ENCODE peak calls at places on chromosome 7, in nine cellular contexts. One of them, this sample, is unnamed. For H3K27me3, the result is how much of the 10 kb centered on the place peaks cover.

GRCh38 chr7:87627634-87627994 is 584 bp upstream of the RUNDC3B start:
- DNase-seq in right lobe of liver: peak
- DNase-seq in esophagus muscularis mucosa: no peak
- DNase-seq in heart left ventricle: peak
- DNase-seq in sigmoid colon: peak
- DNase-seq in esophagus squamous epithelium: no peak
- DNase-seq in adrenal gland: peak
- DNase-seq in uterus: no peak
- DNase-seq in Peyer's patch: no peak
- DNase-seq in this sample: peak

GRCh38 chr7:19321925-19322470 is 176.8 kb upstream of the FERD3L start:
- DNase-seq in right lobe of liver: no peak
- DNase-seq in esophagus muscularis mucosa: no peak
- DNase-seq in heart left ventricle: no peak
- DNase-seq in sigmoid colon: no peak
- DNase-seq in esophagus squamous epithelium: no peak
- DNase-seq in adrenal gland: no peak
- DNase-seq in uterus: no peak
- DNase-seq in Peyer's patch: no peak
- DNase-seq in this sample: no peak

GRCh38 chr7:80411621-80412020 is 100.2 kb downstream of the GNAT3 start:
- DNase-seq in right lobe of liver: no peak
- DNase-seq in esophagus muscularis mucosa: no peak
- DNase-seq in heart left ventricle: no peak
- DNase-seq in sigmoid colon: no peak
- DNase-seq in esophagus squamous epithelium: no peak
- DNase-seq in adrenal gland: no peak
- DNase-seq in uterus: no peak
- DNase-seq in Peyer's patch: no peak
- DNase-seq in this sample: no peak

GRCh38 chr7:123571187-123571586 is 13.6 kb upstream of the NDUFA5 start:
- DNase-seq in right lobe of liver: no peak
- DNase-seq in esophagus muscularis mucosa: no peak
- DNase-seq in heart left ventricle: no peak
- DNase-seq in sigmoid colon: no peak
- DNase-seq in esophagus squamous epithelium: no peak
- DNase-seq in adrenal gland: no peak
- DNase-seq in uterus: no peak
- DNase-seq in Peyer's patch: no peak
- DNase-seq in this sample: no peak

GRCh38 chr7:98754041-98754479 is 115.8 kb downstream of the TMEM130 start:
- DNase-seq in right lobe of liver: no peak
- DNase-seq in esophagus muscularis mucosa: no peak
- DNase-seq in heart left ventricle: no peak
- DNase-seq in sigmoid colon: no peak
- DNase-seq in esophagus squamous epithelium: no peak
- DNase-seq in adrenal gland: no peak
- DNase-seq in uterus: no peak
- DNase-seq in Peyer's patch: no peak
- DNase-seq in this sample: no peak

GRCh38 chr7:51430480-51431086 is 114.0 kb upstream of the COBL start:
- DNase-seq in right lobe of liver: no peak
- DNase-seq in esophagus muscularis mucosa: no peak
- DNase-seq in heart left ventricle: peak
- DNase-seq in sigmoid colon: no peak
- DNase-seq in esophagus squamous epithelium: no peak
- DNase-seq in adrenal gland: peak
- DNase-seq in uterus: no peak
- DNase-seq in Peyer's patch: no peak
- DNase-seq in this sample: peak

GRCh38 chr7:80415522-80415921 is 96.3 kb downstream of the GNAT3 start:
- DNase-seq in right lobe of liver: no peak
- DNase-seq in esophagus muscularis mucosa: no peak
- DNase-seq in heart left ventricle: no peak
- DNase-seq in sigmoid colon: no peak
- DNase-seq in esophagus squamous epithelium: no peak
- DNase-seq in adrenal gland: no peak
- DNase-seq in uterus: no peak
- DNase-seq in Peyer's patch: no peak
- DNase-seq in this sample: no peak

GRCh38 chr7:130891254-130892094 is 157.5 kb upstream of the KLF14 start:
- DNase-seq in right lobe of liver: peak
- DNase-seq in esophagus muscularis mucosa: no peak
- DNase-seq in heart left ventricle: no peak
- DNase-seq in sigmoid colon: peak
- DNase-seq in esophagus squamous epithelium: no peak
- DNase-seq in adrenal gland: peak
- DNase-seq in uterus: peak
- DNase-seq in Peyer's patch: no peak
- DNase-seq in this sample: peak

GRCh38 chr7:167087-167855 is 25.1 kb upstream of the FAM20C start:
- DNase-seq in right lobe of liver: no peak
- DNase-seq in esophagus muscularis mucosa: no peak
- DNase-seq in heart left ventricle: no peak
- DNase-seq in sigmoid colon: peak
- DNase-seq in esophagus squamous epithelium: no peak
- DNase-seq in adrenal gland: no peak
- DNase-seq in uterus: no peak
- DNase-seq in Peyer's patch: no peak
- DNase-seq in this sample: no peak

GRCh38 chr7:120985130-120985758 is 3.3 kb upstream of the CPED1 start:
- DNase-seq in right lobe of liver: no peak
- DNase-seq in esophagus muscularis mucosa: no peak
- DNase-seq in heart left ventricle: no peak
- DNase-seq in sigmoid colon: no peak
- DNase-seq in esophagus squamous epithelium: no peak
- DNase-seq in adrenal gland: no peak
- DNase-seq in uterus: no peak
- DNase-seq in Peyer's patch: no peak
- DNase-seq in this sample: no peak

GRCh38 chr7:8379264-8379663 is 54.1 kb upstream of the NXPH1 start:
- DNase-seq in right lobe of liver: no peak
- DNase-seq in esophagus muscularis mucosa: no peak
- DNase-seq in heart left ventricle: no peak
- DNase-seq in sigmoid colon: no peak
- DNase-seq in esophagus squamous epithelium: no peak
- DNase-seq in adrenal gland: no peak
- DNase-seq in uterus: no peak
- DNase-seq in Peyer's patch: no peak
- DNase-seq in this sample: peak

GRCh38 chr7:9097565-9098060 is 664.2 kb downstream of the NXPH1 start:
- DNase-seq in right lobe of liver: no peak
- DNase-seq in esophagus muscularis mucosa: no peak
- DNase-seq in heart left ventricle: no peak
- DNase-seq in sigmoid colon: no peak
- DNase-seq in esophagus squamous epithelium: no peak
- DNase-seq in adrenal gland: no peak
- DNase-seq in uterus: no peak
- DNase-seq in Peyer's patch: no peak
- DNase-seq in this sample: no peak

GRCh38 chr7:137790828-137791227 is 55.9 kb downstream of the DGKI start:
- DNase-seq in right lobe of liver: no peak
- DNase-seq in esophagus muscularis mucosa: no peak
- DNase-seq in heart left ventricle: no peak
- DNase-seq in sigmoid colon: no peak
- DNase-seq in esophagus squamous epithelium: no peak
- DNase-seq in adrenal gland: no peak
- DNase-seq in uterus: no peak
- DNase-seq in Peyer's patch: no peak
- DNase-seq in this sample: no peak

GRCh38 chr7:132783824-132784223 is 207.6 kb upstream of the PLXNA4 start:
- DNase-seq in right lobe of liver: no peak
- DNase-seq in esophagus muscularis mucosa: no peak
- DNase-seq in heart left ventricle: no peak
- DNase-seq in sigmoid colon: no peak
- DNase-seq in esophagus squamous epithelium: no peak
- DNase-seq in adrenal gland: no peak
- DNase-seq in uterus: no peak
- DNase-seq in Peyer's patch: no peak
- DNase-seq in this sample: no peak

GRCh38 chr7:3206771-3207191 is 94.3 kb upstream of the SDK1 start:
- DNase-seq in right lobe of liver: no peak
- DNase-seq in esophagus muscularis mucosa: peak
- DNase-seq in heart left ventricle: no peak
- DNase-seq in sigmoid colon: no peak
- DNase-seq in esophagus squamous epithelium: no peak
- DNase-seq in adrenal gland: no peak
- DNase-seq in uterus: no peak
- DNase-seq in Peyer's patch: no peak
- DNase-seq in this sample: no peak

GRCh38 chr7:141073173-141073640 is 657 bp upstream of the TMEM178B start:
- DNase-seq in right lobe of liver: no peak
- DNase-seq in esophagus muscularis mucosa: no peak
- DNase-seq in heart left ventricle: peak
- DNase-seq in sigmoid colon: no peak
- DNase-seq in esophagus squamous epithelium: no peak
- DNase-seq in adrenal gland: no peak
- DNase-seq in uterus: peak
- DNase-seq in Peyer's patch: no peak
- DNase-seq in this sample: peak
- H3K27me3 ChIP-seq in right lobe of liver: under half
- H3K27me3 ChIP-seq in esophagus muscularis mucosa: under half
- H3K27me3 ChIP-seq in heart left ventricle: under half
- H3K27me3 ChIP-seq in sigmoid colon: under half
- H3K27me3 ChIP-seq in esophagus squamous epithelium: under half
- H3K27me3 ChIP-seq in adrenal gland: under half
- H3K27me3 ChIP-seq in uterus: under half
- H3K27me3 ChIP-seq in Peyer's patch: under half
- H3K27me3 ChIP-seq in this sample: under half

GRCh38 chr7:100627238-100627549 is 14.2 kb downstream of the TFR2 start:
- DNase-seq in right lobe of liver: no peak
- DNase-seq in esophagus muscularis mucosa: no peak
- DNase-seq in heart left ventricle: no peak
- DNase-seq in sigmoid colon: no peak
- DNase-seq in esophagus squamous epithelium: no peak
- DNase-seq in adrenal gland: no peak
- DNase-seq in uterus: no peak
- DNase-seq in Peyer's patch: no peak
- DNase-seq in this sample: no peak

GRCh38 chr7:100623951-100624824 is 11.8 kb downstream of the MOSPD3 start:
- DNase-seq in right lobe of liver: no peak
- DNase-seq in esophagus muscularis mucosa: no peak
- DNase-seq in heart left ventricle: no peak
- DNase-seq in sigmoid colon: no peak
- DNase-seq in esophagus squamous epithelium: no peak
- DNase-seq in adrenal gland: no peak
- DNase-seq in uterus: no peak
- DNase-seq in Peyer's patch: no peak
- DNase-seq in this sample: no peak

GRCh38 chr7:100626055-100626454 is 13.7 kb downstream of the MOSPD3 start:
- DNase-seq in right lobe of liver: no peak
- DNase-seq in esophagus muscularis mucosa: no peak
- DNase-seq in heart left ventricle: no peak
- DNase-seq in sigmoid colon: no peak
- DNase-seq in esophagus squamous epithelium: no peak
- DNase-seq in adrenal gland: no peak
- DNase-seq in uterus: no peak
- DNase-seq in Peyer's patch: no peak
- DNase-seq in this sample: no peak

GRCh38 chr7:100629117-100629711 is 12.1 kb downstream of the TFR2 start:
- DNase-seq in right lobe of liver: no peak
- DNase-seq in esophagus muscularis mucosa: no peak
- DNase-seq in heart left ventricle: no peak
- DNase-seq in sigmoid colon: no peak
- DNase-seq in esophagus squamous epithelium: no peak
- DNase-seq in adrenal gland: no peak
- DNase-seq in uterus: no peak
- DNase-seq in Peyer's patch: no peak
- DNase-seq in this sample: peak

DNA sequence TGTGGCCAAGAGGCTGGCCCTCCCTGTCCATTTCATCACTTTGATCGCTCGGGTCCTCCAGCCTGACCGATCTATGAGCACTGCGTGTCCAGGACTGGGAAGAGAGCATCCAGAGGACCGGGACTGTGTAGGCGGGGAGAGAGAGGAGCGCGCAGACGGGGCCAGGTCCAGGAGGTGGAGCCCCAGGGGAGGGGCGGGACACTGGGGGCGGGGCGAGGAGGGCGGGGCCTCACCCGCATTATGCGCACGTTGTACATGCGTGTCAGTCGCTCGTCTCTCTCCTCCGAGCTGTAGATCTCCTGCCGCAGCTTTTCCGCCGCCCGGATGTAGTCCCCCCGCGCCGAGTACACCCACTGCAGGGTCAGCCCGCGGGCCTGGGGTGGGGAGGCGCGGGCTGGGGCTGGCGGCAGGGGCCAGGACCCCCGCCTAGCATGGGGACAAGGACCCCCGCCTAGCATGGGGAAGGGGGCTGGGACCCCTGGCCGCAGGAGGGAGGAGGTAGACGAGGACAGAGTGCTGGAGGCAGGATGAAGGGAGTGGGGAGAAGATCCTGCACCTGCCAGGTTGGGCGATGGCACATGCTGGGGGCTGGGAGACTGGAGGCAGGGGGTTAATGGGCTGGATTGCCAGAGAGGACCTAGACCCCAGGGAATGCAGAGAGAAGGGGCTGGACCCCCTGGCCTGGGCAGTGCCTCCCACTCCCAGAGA is 14.3 kb downstream of the MOSPD3 start:
- DNase-seq in right lobe of liver: peak
- DNase-seq in esophagus muscularis mucosa: peak
- DNase-seq in heart left ventricle: peak
- DNase-seq in sigmoid colon: peak
- DNase-seq in esophagus squamous epithelium: no peak
- DNase-seq in adrenal gland: peak
- DNase-seq in uterus: peak
- DNase-seq in Peyer's patch: peak
- DNase-seq in this sample: peak
- TF ChIP-seq POLR2A in right lobe of liver: peak
- TF ChIP-seq POLR2A in esophagus muscularis mucosa: no peak
- TF ChIP-seq POLR2A in heart left ventricle: no peak
- TF ChIP-seq POLR2A in sigmoid colon: no peak
- TF ChIP-seq POLR2A in esophagus squamous epithelium: no peak
- TF ChIP-seq POLR2A in adrenal gland: no peak
- TF ChIP-seq POLR2A in uterus: peak
- TF ChIP-seq POLR2A in Peyer's patch: no peak
- TF ChIP-seq POLR2A in this sample: no peak

GRCh38 chr7:25663877-25664276 is 435.6 kb upstream of the NPVF start:
- DNase-seq in right lobe of liver: no peak
- DNase-seq in esophagus muscularis mucosa: no peak
- DNase-seq in heart left ventricle: no peak
- DNase-seq in sigmoid colon: no peak
- DNase-seq in esophagus squamous epithelium: no peak
- DNase-seq in adrenal gland: no peak
- DNase-seq in uterus: no peak
- DNase-seq in Peyer's patch: no peak
- DNase-seq in this sample: no peak
- H3K27me3 ChIP-seq in right lobe of liver: under half
- H3K27me3 ChIP-seq in esophagus muscularis mucosa: under half
- H3K27me3 ChIP-seq in heart left ventricle: under half
- H3K27me3 ChIP-seq in sigmoid colon: under half
- H3K27me3 ChIP-seq in esophagus squamous epithelium: under half
- H3K27me3 ChIP-seq in adrenal gland: under half
- H3K27me3 ChIP-seq in uterus: under half
- H3K27me3 ChIP-seq in Peyer's patch: under half
- H3K27me3 ChIP-seq in this sample: under half

DNA sequence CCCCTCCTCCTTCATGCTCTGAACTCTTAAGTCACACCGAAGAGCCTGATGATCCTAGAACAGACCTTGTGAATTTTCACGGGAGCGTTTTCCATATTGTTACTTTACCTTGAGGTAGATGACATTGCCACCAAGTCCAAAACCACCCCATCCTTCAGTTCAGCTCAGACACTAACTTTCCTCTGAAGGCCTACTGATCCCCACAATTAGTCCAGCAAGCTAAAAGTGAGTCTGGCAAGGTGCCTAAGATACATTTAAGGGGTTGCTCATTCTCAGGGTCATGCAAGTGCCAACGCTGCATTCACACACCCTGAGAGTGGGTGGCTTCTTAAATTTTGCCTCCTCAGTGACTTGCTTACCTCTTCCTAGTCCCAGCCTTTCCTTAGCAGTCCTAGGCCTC is 6.5 kb upstream of the NRF1 start:
- DNase-seq in right lobe of liver: no peak
- DNase-seq in esophagus muscularis mucosa: no peak
- DNase-seq in heart left ventricle: no peak
- DNase-seq in sigmoid colon: no peak
- DNase-seq in esophagus squamous epithelium: no peak
- DNase-seq in adrenal gland: no peak
- DNase-seq in uterus: no peak
- DNase-seq in Peyer's patch: no peak
- DNase-seq in this sample: no peak
- TF ChIP-seq POLR2A in right lobe of liver: no peak
- TF ChIP-seq POLR2A in esophagus muscularis mucosa: no peak
- TF ChIP-seq POLR2A in heart left ventricle: no peak
- TF ChIP-seq POLR2A in sigmoid colon: no peak
- TF ChIP-seq POLR2A in esophagus squamous epithelium: no peak
- TF ChIP-seq POLR2A in adrenal gland: no peak
- TF ChIP-seq POLR2A in uterus: no peak
- TF ChIP-seq POLR2A in Peyer's patch: no peak
- TF ChIP-seq POLR2A in this sample: no peak

This sample was measured in body of pancreas.